ENCODE peak calls at places on chromosomes 2 and 18, in six cellular contexts. W is uterus, R is heart left ventricle, T is HCT116, J is tibial nerve, E is endothelial cell of umbilical vein. X is an unnamed sample.

GRCh38 chr2:107738268-107738667 is 88.4 kb upstream of the RGPD4 start:
- DNase-seq in J (no peak), W (no peak), T (no peak), R (no peak), E (no peak), X (no peak)

GRCh38 chr2:233426619-233427342 is 72.5 kb downstream of the DGKD start:
- DNase-seq in J (no peak), W (no peak), R (no peak), E (no peak), T (peak; percentile 79), X (peak; percentile 53)

GRCh38 chr18:13217466-13217961 is 1.0 kb upstream of the LDLRAD4 start:
- DNase-seq in R (peak; percentile 78), T (no peak), W (peak; percentile 60), E (peak; percentile 47), J (no peak), X (peak; percentile 58)

GRCh38 chr2:30026091-30027055 is 105.0 kb upstream of the ALK start:
- DNase-seq in E (no peak), R (peak; percentile 38), W (no peak), J (peak; percentile 26), T (peak; percentile 4), X (peak; percentile 9)

GRCh38 chr2:99883356-99883867 is 259.0 kb downstream of the AFF3 start:
- DNase-seq in R (no peak), E (peak; percentile 18), T (no peak), W (no peak), J (no peak), X (no peak)

GRCh38 chr2:98809878-98810587 is 79.1 kb upstream of the MGAT4A start:
- DNase-seq in T (no peak), J (no peak), W (no peak), E (no peak), R (no peak), X (no peak)

GRCh38 chr2:227106845-227107759 is 56.9 kb downstream of the COL4A4 start:
- DNase-seq in T (peak; percentile 55), E (peak; percentile 32), W (no peak), R (peak; percentile 22), J (peak; percentile 39), X (peak; percentile 32)

GRCh38 chr2:217899231-217900009 is 103.4 kb downstream of the TNS1 start:
- DNase-seq in R (peak; percentile 64), T (peak; percentile 27), E (no peak), J (peak; percentile 70), W (peak; percentile 81), X (peak; percentile 81)

GRCh38 chr2:58122040-58122439 is 75.4 kb downstream of the VRK2 start:
- DNase-seq in T (no peak), E (no peak), J (no peak), W (no peak), R (no peak), X (no peak)

GRCh38 chr2:45469314-45470099 is 141.6 kb downstream of the SRBD1 start:
- DNase-seq in W (no peak), R (no peak), T (no peak), J (peak; percentile 41), E (peak; percentile 4), X (no peak)

GRCh38 chr18:57080479-57080878 is 66.4 kb upstream of the BOD1L2 start:
- DNase-seq in T (no peak), E (no peak), W (no peak), J (no peak), R (no peak), X (no peak)

GRCh38 chr2:5484868-5485267 is 207.3 kb upstream of the SOX11 start:
- DNase-seq in J (no peak), W (no peak), T (no peak), R (no peak), E (no peak), X (no peak)

GRCh38 chr2:9763356-9764152 is 79.7 kb upstream of the TAF1B start:
- DNase-seq in E (no peak), W (no peak), J (no peak), T (no peak), R (no peak), X (peak; percentile 73)

GRCh38 chr2:54227798-54228197 is 28.2 kb downstream of the TSPYL6 start:
- DNase-seq in R (no peak), J (no peak), T (no peak), E (no peak), W (no peak), X (peak; percentile 24)

GRCh38 chr2:54226224-54226623 is 29.8 kb downstream of the TSPYL6 start:
- DNase-seq in J (no peak), R (no peak), W (no peak), T (no peak), E (peak; percentile 74), X (no peak)

GRCh38 chr2:54228945-54229344 is 27.1 kb downstream of the TSPYL6 start:
- DNase-seq in E (no peak), J (peak; percentile 46), R (no peak), W (no peak), T (no peak), X (no peak)

DNA sequence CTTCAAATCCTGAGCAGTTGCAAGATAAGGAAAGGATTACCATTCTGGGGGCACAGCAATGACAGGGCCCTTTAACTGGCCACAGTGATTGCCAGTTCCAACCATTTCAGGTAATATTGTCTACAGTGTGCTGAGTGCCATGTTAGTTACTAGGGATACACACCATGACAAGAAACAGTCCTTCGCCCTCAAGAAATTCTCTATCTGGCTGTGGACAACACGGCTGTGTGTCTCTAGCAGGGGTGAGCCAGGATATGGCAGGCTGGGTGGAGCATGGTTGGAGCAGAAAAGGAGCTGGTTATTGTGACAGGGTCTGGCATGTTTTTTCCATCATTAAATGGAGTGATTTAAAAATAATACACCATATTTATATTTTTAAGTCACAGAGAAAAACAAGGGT is 31.0 kb downstream of the TSPYL6 start:
- DNase-seq in W (no peak), T (no peak), R (no peak), E (no peak), J (no peak), X (no peak)
- TF ChIP-seq POLR2A in W (no peak), T (no peak), R (no peak), E (no peak), J (no peak), X (no peak)

GRCh38 chr2:61470122-61470951 is 550 bp downstream of the USP34 start:
- DNase-seq in R (peak; percentile 92), E (peak; percentile 60), J (peak; percentile 86), T (peak; percentile 48), W (peak; percentile 81), X (peak; percentile 91)
- TF ChIP-seq POLR2A in R (no peak), E (no peak), J (peak; percentile 20), T (no peak), W (no peak), X (no peak)

GRCh38 chr2:176080540-176081355 is 3.0 kb downstream of the EVX2 start:
- DNase-seq in R (no peak), J (no peak), W (no peak), T (no peak), E (no peak), X (peak; percentile 66)
- TF ChIP-seq POLR2A in R (no peak), J (no peak), W (no peak), T (no peak), E (no peak), X (no peak)

GRCh38 chr18:35268811-35269210 is 21.2 kb downstream of the ZSCAN30 start:
- DNase-seq in E (no peak), R (no peak), W (no peak), J (no peak), T (no peak), X (no peak)

GRCh38 chr18:35267809-35268208 is 22.2 kb downstream of the ZSCAN30 start:
- DNase-seq in J (peak; percentile 9), T (no peak), W (peak; percentile 26), R (peak; percentile 13), E (peak; percentile 4), X (no peak)

GRCh38 chr18:35264409-35264808 is 23.6 kb downstream of the ZNF397 start:
- DNase-seq in T (no peak), E (no peak), J (no peak), W (no peak), R (no peak), X (no peak)

GRCh38 chr18:35271656-35272055 is 18.4 kb downstream of the ZSCAN30 start:
- DNase-seq in E (no peak), R (no peak), T (no peak), W (no peak), J (no peak), X (no peak)

DNA sequence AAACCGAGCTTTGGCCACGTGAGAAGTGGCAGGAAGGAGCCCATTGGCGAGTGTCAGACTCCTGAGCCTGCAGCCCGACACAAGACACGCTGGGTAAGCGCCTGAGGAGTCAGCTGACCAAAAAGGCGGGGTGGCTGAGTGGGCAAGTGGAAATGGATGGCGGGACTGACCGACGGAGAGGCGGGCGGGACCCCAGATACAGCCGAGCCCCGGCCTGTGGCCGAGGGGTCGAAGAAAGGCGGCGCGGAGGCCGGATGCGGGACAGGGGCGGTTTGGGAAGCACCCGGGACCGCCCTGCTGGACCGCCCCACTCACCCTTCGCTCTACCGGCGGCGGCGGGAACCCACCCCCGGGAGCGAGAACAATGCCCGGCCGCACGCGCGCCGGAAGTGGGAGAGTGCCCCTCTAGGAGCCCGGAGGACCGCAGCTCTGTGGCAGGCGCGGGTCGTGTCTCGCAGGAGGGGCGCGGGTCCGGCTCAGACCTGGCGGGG is 22.8 kb downstream of the ZSCAN30 start:
- DNase-seq in W (peak; percentile 85), T (no peak), J (peak; percentile 60), E (peak; percentile 66), R (peak; percentile 84), X (peak; percentile 79)
- TF ChIP-seq POLR2A in W (peak; percentile 42), T (no peak), J (peak; percentile 47), E (no peak), R (peak; percentile 58), X (peak; percentile 48)

GRCh38 chr2:21428754-21429153 is 305.0 kb downstream of the TDRD15 start:
- DNase-seq in W (no peak), J (no peak), E (no peak), T (no peak), R (no peak), X (no peak)
- TF ChIP-seq POLR2A in W (no peak), J (no peak), E (no peak), T (no peak), R (no peak), X (no peak)

GRCh38 chr2:71331581-71332412 is at the start of gene ZNF638:
- DNase-seq in W (peak; percentile 92), E (peak; percentile 94), J (peak; percentile 82), T (peak; percentile 82), R (peak; percentile 94), X (peak; percentile 95)
- TF ChIP-seq POLR2A in W (peak; percentile 78), E (peak; percentile 89), J (peak; percentile 93), T (peak; percentile 71), R (peak; percentile 80), X (peak; percentile 83)

DNA sequence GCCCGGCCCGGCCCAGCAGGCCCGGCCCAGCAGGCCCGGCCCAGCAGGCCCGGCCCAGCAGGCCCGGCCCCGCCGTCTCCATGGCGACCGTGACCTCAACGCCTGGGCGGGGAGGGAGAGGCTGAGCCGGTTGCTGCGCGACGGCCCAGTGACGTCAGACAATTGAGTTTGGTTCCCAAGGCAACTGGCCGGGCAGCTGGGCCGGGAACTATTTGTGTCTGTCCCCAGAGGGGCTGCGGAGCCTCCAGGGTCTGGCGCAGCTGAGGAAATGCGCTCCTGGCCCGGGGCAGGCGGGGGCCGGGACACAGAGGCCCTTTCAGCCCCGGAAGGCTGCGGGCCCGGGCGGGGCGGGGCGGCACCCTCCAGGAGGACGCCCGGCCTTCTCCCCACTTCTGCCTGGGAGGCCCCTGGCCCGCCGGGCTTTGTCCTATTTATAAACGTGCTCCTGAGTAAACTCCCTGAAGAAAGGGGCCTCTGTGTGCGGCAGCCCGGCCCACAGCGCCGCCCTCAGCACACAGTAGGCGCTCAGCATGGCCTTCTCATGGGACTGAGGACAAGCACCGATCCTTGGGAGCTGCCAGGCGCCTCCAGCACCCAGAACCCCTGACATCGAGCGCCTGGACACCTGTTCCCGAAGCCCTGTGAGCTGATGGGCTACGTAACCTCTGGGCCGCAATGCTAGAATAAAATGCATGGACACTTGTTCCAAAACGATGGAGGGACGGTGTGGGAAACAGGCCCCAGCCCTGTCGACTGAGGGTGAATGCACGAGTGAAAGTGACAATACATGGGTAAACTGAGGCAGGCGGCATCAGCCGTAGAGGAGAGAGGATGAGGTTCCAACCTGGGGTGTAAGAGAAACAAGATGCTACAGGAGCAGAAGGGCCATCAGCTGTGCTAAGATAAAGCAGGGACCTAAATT is 12.3 kb downstream of the TEX44 start:
- DNase-seq in W (peak; percentile 100), J (peak; percentile 99), R (peak; percentile 100), E (peak; percentile 98), T (peak; percentile 94), X (peak; percentile 94)
- TF ChIP-seq POLR2A in W (peak; percentile 62), J (peak; percentile 37), R (peak; percentile 74), E (no peak), T (no peak), X (peak; percentile 47)

X was measured in erythroblast.